ENCODE peak calls at places on chromosomes 7 and 10, in six cellular contexts. Y, T, L, O, C and P are unnamed samples.

GRCh38 chr7:95046494-95047240 is 139.3 kb downstream of the PPP1R9A start:
- DNase-seq in Y (no peak), T (no peak), L (no peak), O (no peak), C (no peak), P (no peak)

GRCh38 chr7:100022621-100023020 is 7.2 kb downstream of the ZKSCAN1 start:
- DNase-seq in Y (no peak), T (peak), L (no peak), O (no peak), C (peak), P (no peak)

GRCh38 chr7:85226401-85227085 is 39.7 kb upstream of the SEMA3D start:
- DNase-seq in Y (no peak), T (no peak), L (no peak), O (no peak), C (no peak), P (no peak)

GRCh38 chr7:22720791-22721786 is 5.9 kb upstream of the IL6 start:
- DNase-seq in Y (no peak), T (no peak), L (no peak), O (no peak), C (no peak), P (no peak)

GRCh38 chr7:30800785-30801252 is 29.6 kb downstream of the MINDY4 start:
- DNase-seq in Y (no peak), T (peak), L (peak), O (no peak), C (no peak), P (peak)

GRCh38 chr7:92691578-92691977 is 101.4 kb upstream of the FAM133B start:
- DNase-seq in Y (no peak), T (no peak), L (peak), O (no peak), C (no peak), P (no peak)

GRCh38 chr10:120336910-120337540 is 120.0 kb upstream of the PLPP4 start:
- DNase-seq in Y (no peak), T (peak), L (peak), O (peak), C (peak), P (no peak)

GRCh38 chr7:119482209-119482608 is 790.8 kb upstream of the KCND2 start:
- DNase-seq in Y (peak), T (no peak), L (peak), O (no peak), C (no peak), P (no peak)

GRCh38 chr10:110057461-110057860 is 49.7 kb downstream of the ADD3 start:
- DNase-seq in Y (no peak), T (no peak), L (no peak), O (no peak), C (no peak), P (peak)

GRCh38 chr7:151824285-151824950 is 52.5 kb downstream of the PRKAG2 start:
- DNase-seq in Y (no peak), T (no peak), L (no peak), O (no peak), C (no peak), P (no peak)
- H3K4me3 ChIP-seq in Y (no peak), T (no peak), L (no peak), O (no peak), C (no peak), P (no peak)

GRCh38 chr7:112782498-112782897 is 7.7 kb downstream of the TMEM168 start:
- DNase-seq in Y (no peak), T (no peak), L (peak), O (no peak), C (no peak), P (no peak)
- H3K4me3 ChIP-seq in Y (no peak), T (no peak), L (no peak), O (no peak), C (no peak), P (no peak)

GRCh38 chr10:99781734-99782429 is 558 bp upstream of the ABCC2 start:
- DNase-seq in Y (no peak), T (no peak), L (no peak), O (no peak), C (no peak), P (no peak)

GRCh38 chr10:99782447-99783286 is at the start of gene ABCC2:
- DNase-seq in Y (no peak), T (no peak), L (no peak), O (no peak), C (no peak), P (no peak)

GRCh38 chr10:99777918-99778716 is 4.3 kb upstream of the ABCC2 start:
- DNase-seq in Y (no peak), T (no peak), L (peak), O (no peak), C (no peak), P (no peak)

GRCh38 chr10:99775850-99776249 is 6.6 kb upstream of the ABCC2 start:
- DNase-seq in Y (no peak), T (no peak), L (no peak), O (no peak), C (no peak), P (peak)

GRCh38 chr10:99779335-99779734 is 3.1 kb upstream of the ABCC2 start:
- DNase-seq in Y (no peak), T (no peak), L (peak), O (no peak), C (no peak), P (no peak)
- H3K4me3 ChIP-seq in Y (no peak), T (no peak), L (no peak), O (no peak), C (no peak), P (no peak)

GRCh38 chr10:16521311-16522016 is at the start of gene C1QL3:
- DNase-seq in Y (peak), T (no peak), L (peak), O (no peak), C (no peak), P (no peak)
- H3K4me3 ChIP-seq in Y (no peak), T (peak), L (peak), O (no peak), C (peak), P (peak)

DNA sequence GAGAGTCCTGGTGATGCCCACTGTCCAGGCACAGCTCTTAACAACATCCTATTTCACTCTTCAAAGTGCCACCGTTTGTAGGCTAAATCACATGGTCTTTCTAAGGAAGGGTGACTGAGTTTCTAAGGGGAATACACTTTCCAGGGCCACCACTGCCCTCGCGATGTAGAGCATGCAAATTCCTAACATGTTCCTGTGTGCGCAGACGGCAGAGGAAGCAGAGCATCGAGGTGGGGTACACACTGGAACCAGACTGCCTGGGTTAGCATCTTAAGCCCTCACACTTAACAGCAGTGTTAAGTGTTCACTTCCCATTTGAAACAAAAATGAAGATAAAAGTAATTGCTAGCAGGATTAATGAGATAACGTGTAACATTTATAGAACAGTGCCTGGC is 3.0 kb downstream of the VOPP1 start:
- DNase-seq in Y (no peak), T (no peak), L (peak), O (no peak), C (no peak), P (no peak)
- H3K4me3 ChIP-seq in Y (no peak), T (no peak), L (peak), O (peak), C (no peak), P (no peak)

DNA sequence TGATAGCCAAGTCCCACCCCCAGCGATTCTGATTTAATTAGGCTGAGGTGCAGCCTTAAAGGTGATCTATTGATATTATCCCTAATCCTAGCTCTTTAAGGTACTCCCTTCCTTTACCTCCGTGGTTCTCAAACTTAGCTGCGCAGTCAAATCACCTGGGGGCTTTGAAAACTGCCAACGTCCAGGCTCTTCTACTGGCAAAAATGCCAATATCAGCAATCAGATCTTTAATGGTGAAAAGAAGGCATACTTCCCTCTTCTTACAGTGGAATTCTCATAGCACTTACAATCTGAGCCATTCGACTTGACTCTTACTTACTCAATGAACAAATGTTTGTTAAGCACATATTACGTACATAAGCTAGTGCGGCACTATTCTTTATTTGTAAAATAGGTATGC is 704 bp upstream of the SLC35B4 start:
- DNase-seq in Y (no peak), T (no peak), L (no peak), O (no peak), C (no peak), P (no peak)
- H3K4me3 ChIP-seq in Y (no peak), T (no peak), L (peak), O (peak), C (peak), P (peak)

DNA sequence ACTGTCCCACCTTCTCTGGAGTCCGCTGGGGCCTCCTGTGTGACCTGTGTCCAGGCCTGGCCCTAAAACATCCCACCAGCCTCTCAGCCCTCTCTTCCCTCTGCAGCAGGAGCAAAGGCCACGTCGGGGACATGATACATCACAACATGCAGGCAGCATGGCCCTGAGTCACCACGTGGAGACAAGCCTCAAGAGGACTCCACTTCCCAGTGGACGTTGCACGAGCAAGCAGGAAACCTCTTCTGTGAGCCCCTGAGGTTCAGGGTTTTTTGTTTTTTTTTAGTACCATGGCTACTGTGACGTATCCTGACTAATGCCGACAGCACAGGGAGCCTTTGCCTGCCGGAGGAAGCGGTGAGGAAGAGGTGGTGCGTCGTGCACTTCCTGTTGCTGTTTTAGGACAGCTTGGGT is 165.9 kb downstream of the DNAJB6 start:
- DNase-seq in Y (no peak), T (no peak), L (peak), O (peak), C (no peak), P (no peak)
- H3K4me3 ChIP-seq in Y (no peak), T (no peak), L (no peak), O (peak), C (no peak), P (no peak)

DNA sequence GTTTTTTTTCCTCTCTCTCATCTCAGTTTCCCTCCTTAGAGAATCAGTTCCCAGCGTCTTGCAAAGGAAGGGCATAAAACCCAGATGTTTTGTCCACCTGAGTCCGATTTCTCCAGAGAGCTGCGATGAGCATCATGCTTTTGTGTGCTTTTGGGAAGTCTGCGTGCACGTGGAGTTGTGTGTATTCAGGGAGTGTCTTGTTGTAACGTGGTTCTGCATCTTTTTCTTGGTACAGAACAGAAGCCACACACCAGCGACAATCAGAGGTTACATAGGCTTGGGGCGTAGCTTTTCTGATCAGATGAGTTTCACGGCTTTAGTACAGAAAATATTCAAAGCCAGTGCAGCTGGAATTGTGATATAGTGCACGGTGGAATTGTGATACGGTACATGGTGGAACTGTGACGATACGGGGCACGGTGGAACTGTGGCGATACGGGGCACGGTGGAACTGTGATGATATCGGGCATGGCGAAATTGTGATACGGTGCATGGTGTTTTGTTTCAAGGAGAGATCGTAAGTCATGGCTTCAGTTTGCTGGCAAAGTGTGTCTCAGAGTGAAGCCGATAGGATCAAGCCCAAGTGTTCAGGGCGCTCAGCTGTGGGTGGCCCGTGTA is 32.8 kb downstream of the FOXK1 start:
- DNase-seq in Y (no peak), T (no peak), L (no peak), O (no peak), C (no peak), P (no peak)
- H3K4me3 ChIP-seq in Y (no peak), T (no peak), L (no peak), O (no peak), C (peak), P (no peak)